ENCODE peak calls at places on chromosomes 3 and 15, in six cellular contexts. One of them, this sample, is unnamed.

GRCh38 chr3:168029705-168030104 is 66.0 kb downstream of the GOLIM4 start:
- DNase-seq in iris pigment epithelial cell: no peak
- DNase-seq in omental fat pad: no peak
- DNase-seq in GF-D8: no peak
- DNase-seq in stimulated activated CD8-positive, alpha-beta memory T cell treated with anti-CD3 and anti-CD28 coated beads, Interleukin-7, amount 100 ng/mL, for 1 hour: no peak
- DNase-seq in heart left ventricle: no peak
- DNase-seq in this sample: peak; percentile 63

GRCh38 chr3:100869787-100870186 is 123.4 kb downstream of the ABI3BP start:
- DNase-seq in iris pigment epithelial cell: no peak
- DNase-seq in omental fat pad: no peak
- DNase-seq in GF-D8: no peak
- DNase-seq in stimulated activated CD8-positive, alpha-beta memory T cell treated with anti-CD3 and anti-CD28 coated beads, Interleukin-7, amount 100 ng/mL, for 1 hour: no peak
- DNase-seq in heart left ventricle: no peak
- DNase-seq in this sample: no peak

GRCh38 chr3:73432021-73432722 is 192.6 kb downstream of the PDZRN3 start:
- DNase-seq in iris pigment epithelial cell: peak; percentile 50
- DNase-seq in omental fat pad: no peak
- DNase-seq in GF-D8: no peak
- DNase-seq in stimulated activated CD8-positive, alpha-beta memory T cell treated with anti-CD3 and anti-CD28 coated beads, Interleukin-7, amount 100 ng/mL, for 1 hour: no peak
- DNase-seq in heart left ventricle: no peak
- DNase-seq in this sample: no peak

GRCh38 chr3:185316740-185317407 is 46.1 kb upstream of the MAP3K13 start:
- DNase-seq in iris pigment epithelial cell: peak; percentile 86
- DNase-seq in omental fat pad: no peak
- DNase-seq in GF-D8: peak; percentile 67
- DNase-seq in stimulated activated CD8-positive, alpha-beta memory T cell treated with anti-CD3 and anti-CD28 coated beads, Interleukin-7, amount 100 ng/mL, for 1 hour: no peak
- DNase-seq in heart left ventricle: no peak
- DNase-seq in this sample: no peak

GRCh38 chr3:129063091-129063640 is 2.6 kb downstream of the GP9 start:
- DNase-seq in iris pigment epithelial cell: no peak
- DNase-seq in omental fat pad: no peak
- DNase-seq in GF-D8: no peak
- DNase-seq in stimulated activated CD8-positive, alpha-beta memory T cell treated with anti-CD3 and anti-CD28 coated beads, Interleukin-7, amount 100 ng/mL, for 1 hour: no peak
- DNase-seq in heart left ventricle: no peak
- DNase-seq in this sample: no peak

GRCh38 chr3:105368575-105369500 is 2.1 kb downstream of the ALCAM start:
- DNase-seq in iris pigment epithelial cell: peak; percentile 78
- DNase-seq in omental fat pad: peak; percentile 23
- DNase-seq in GF-D8: peak; percentile 62
- DNase-seq in stimulated activated CD8-positive, alpha-beta memory T cell treated with anti-CD3 and anti-CD28 coated beads, Interleukin-7, amount 100 ng/mL, for 1 hour: peak; percentile 29
- DNase-seq in heart left ventricle: peak; percentile 62
- DNase-seq in this sample: peak; percentile 47

GRCh38 chr3:131501949-131502348 is 822 bp downstream of the MRPL3 start:
- DNase-seq in iris pigment epithelial cell: no peak
- DNase-seq in omental fat pad: no peak
- DNase-seq in GF-D8: no peak
- DNase-seq in stimulated activated CD8-positive, alpha-beta memory T cell treated with anti-CD3 and anti-CD28 coated beads, Interleukin-7, amount 100 ng/mL, for 1 hour: no peak
- DNase-seq in heart left ventricle: no peak
- DNase-seq in this sample: no peak

GRCh38 chr15:56243774-56244236 is at the start of gene RFX7:
- DNase-seq in iris pigment epithelial cell: peak; percentile 73
- DNase-seq in omental fat pad: peak; percentile 34
- DNase-seq in GF-D8: no peak
- DNase-seq in stimulated activated CD8-positive, alpha-beta memory T cell treated with anti-CD3 and anti-CD28 coated beads, Interleukin-7, amount 100 ng/mL, for 1 hour: peak; percentile 49
- DNase-seq in heart left ventricle: peak; percentile 88
- DNase-seq in this sample: no peak

GRCh38 chr3:17307889-17308288 is 423.1 kb downstream of the PLCL2 start:
- DNase-seq in iris pigment epithelial cell: no peak
- DNase-seq in omental fat pad: no peak
- DNase-seq in GF-D8: no peak
- DNase-seq in stimulated activated CD8-positive, alpha-beta memory T cell treated with anti-CD3 and anti-CD28 coated beads, Interleukin-7, amount 100 ng/mL, for 1 hour: no peak
- DNase-seq in heart left ventricle: no peak
- DNase-seq in this sample: no peak

GRCh38 chr3:38137615-38138346 is 680 bp upstream of the MYD88 start:
- DNase-seq in iris pigment epithelial cell: no peak
- DNase-seq in omental fat pad: peak; percentile 27
- DNase-seq in GF-D8: no peak
- DNase-seq in stimulated activated CD8-positive, alpha-beta memory T cell treated with anti-CD3 and anti-CD28 coated beads, Interleukin-7, amount 100 ng/mL, for 1 hour: no peak
- DNase-seq in heart left ventricle: peak; percentile 70
- DNase-seq in this sample: no peak

GRCh38 chr3:4332111-4332510 is 28.9 kb downstream of the SETMAR start:
- DNase-seq in iris pigment epithelial cell: no peak
- DNase-seq in omental fat pad: no peak
- DNase-seq in GF-D8: no peak
- DNase-seq in stimulated activated CD8-positive, alpha-beta memory T cell treated with anti-CD3 and anti-CD28 coated beads, Interleukin-7, amount 100 ng/mL, for 1 hour: no peak
- DNase-seq in heart left ventricle: no peak
- DNase-seq in this sample: no peak

GRCh38 chr3:194315088-194315964 is 35.8 kb downstream of the CPN2 start:
- DNase-seq in iris pigment epithelial cell: peak; percentile 84
- DNase-seq in omental fat pad: peak; percentile 55
- DNase-seq in GF-D8: peak; percentile 24
- DNase-seq in stimulated activated CD8-positive, alpha-beta memory T cell treated with anti-CD3 and anti-CD28 coated beads, Interleukin-7, amount 100 ng/mL, for 1 hour: peak; percentile 78
- DNase-seq in heart left ventricle: peak; percentile 92
- DNase-seq in this sample: peak; percentile 90

GRCh38 chr3:78978037-78978436 is 789.8 kb downstream of the ROBO1 start:
- DNase-seq in iris pigment epithelial cell: no peak
- DNase-seq in omental fat pad: no peak
- DNase-seq in GF-D8: no peak
- DNase-seq in stimulated activated CD8-positive, alpha-beta memory T cell treated with anti-CD3 and anti-CD28 coated beads, Interleukin-7, amount 100 ng/mL, for 1 hour: no peak
- DNase-seq in heart left ventricle: no peak
- DNase-seq in this sample: no peak

GRCh38 chr3:134090031-134090430 is 60.3 kb upstream of the SLCO2A1 start:
- DNase-seq in iris pigment epithelial cell: peak; percentile 66
- DNase-seq in omental fat pad: no peak
- DNase-seq in GF-D8: no peak
- DNase-seq in stimulated activated CD8-positive, alpha-beta memory T cell treated with anti-CD3 and anti-CD28 coated beads, Interleukin-7, amount 100 ng/mL, for 1 hour: no peak
- DNase-seq in heart left ventricle: no peak
- DNase-seq in this sample: no peak

GRCh38 chr15:76058714-76059319 is 968 bp upstream of the TMEM266 start:
- DNase-seq in iris pigment epithelial cell: peak; percentile 17
- DNase-seq in omental fat pad: no peak
- DNase-seq in GF-D8: no peak
- DNase-seq in stimulated activated CD8-positive, alpha-beta memory T cell treated with anti-CD3 and anti-CD28 coated beads, Interleukin-7, amount 100 ng/mL, for 1 hour: no peak
- DNase-seq in heart left ventricle: no peak
- DNase-seq in this sample: no peak

GRCh38 chr15:40941528-40942336 is 11.5 kb upstream of the CHAC1 start:
- DNase-seq in iris pigment epithelial cell: peak; percentile 75
- DNase-seq in omental fat pad: peak; percentile 46
- DNase-seq in GF-D8: no peak
- DNase-seq in stimulated activated CD8-positive, alpha-beta memory T cell treated with anti-CD3 and anti-CD28 coated beads, Interleukin-7, amount 100 ng/mL, for 1 hour: peak; percentile 28
- DNase-seq in heart left ventricle: peak; percentile 92
- DNase-seq in this sample: no peak

GRCh38 chr3:14490831-14491230 is 49.3 kb downstream of the GRIP2 start:
- DNase-seq in iris pigment epithelial cell: no peak
- DNase-seq in omental fat pad: no peak
- DNase-seq in GF-D8: no peak
- DNase-seq in stimulated activated CD8-positive, alpha-beta memory T cell treated with anti-CD3 and anti-CD28 coated beads, Interleukin-7, amount 100 ng/mL, for 1 hour: no peak
- DNase-seq in heart left ventricle: no peak
- DNase-seq in this sample: no peak

GRCh38 chr3:65412591-65412990 is 626.1 kb downstream of the MAGI1 start:
- DNase-seq in iris pigment epithelial cell: no peak
- DNase-seq in omental fat pad: no peak
- DNase-seq in GF-D8: no peak
- DNase-seq in stimulated activated CD8-positive, alpha-beta memory T cell treated with anti-CD3 and anti-CD28 coated beads, Interleukin-7, amount 100 ng/mL, for 1 hour: no peak
- DNase-seq in heart left ventricle: no peak
- DNase-seq in this sample: no peak

GRCh38 chr3:67291287-67292252 is 293.5 kb downstream of the KBTBD8 start:
- DNase-seq in iris pigment epithelial cell: no peak
- DNase-seq in omental fat pad: no peak
- DNase-seq in GF-D8: no peak
- DNase-seq in stimulated activated CD8-positive, alpha-beta memory T cell treated with anti-CD3 and anti-CD28 coated beads, Interleukin-7, amount 100 ng/mL, for 1 hour: no peak
- DNase-seq in heart left ventricle: no peak
- DNase-seq in this sample: no peak

GRCh38 chr3:94336076-94336741 is 273.3 kb downstream of the NSUN3 start:
- DNase-seq in iris pigment epithelial cell: peak; percentile 65
- DNase-seq in omental fat pad: no peak
- DNase-seq in GF-D8: no peak
- DNase-seq in stimulated activated CD8-positive, alpha-beta memory T cell treated with anti-CD3 and anti-CD28 coated beads, Interleukin-7, amount 100 ng/mL, for 1 hour: no peak
- DNase-seq in heart left ventricle: no peak
- DNase-seq in this sample: no peak

GRCh38 chr3:10467904-10468610 is 37.3 kb downstream of the ATP2B2 start:
- DNase-seq in iris pigment epithelial cell: no peak
- DNase-seq in omental fat pad: no peak
- DNase-seq in GF-D8: no peak
- DNase-seq in stimulated activated CD8-positive, alpha-beta memory T cell treated with anti-CD3 and anti-CD28 coated beads, Interleukin-7, amount 100 ng/mL, for 1 hour: no peak
- DNase-seq in heart left ventricle: no peak
- DNase-seq in this sample: no peak

This sample was measured in NCI-H2107.